ENCODE peak calls at places on chromosomes 11 and 22, in eight cellular contexts. One of them, this sample, is unnamed.

GRCh38 chr11:65486570-65487466 is 12.0 kb upstream of the MALAT1 start:
- DNase-seq in MM.1S: no peak
- DNase-seq in fibroblast of lung: no peak
- DNase-seq in thoracic aorta: no peak
- DNase-seq in Peyer's patch: peak; percentile 22
- DNase-seq in PC-9: no peak
- DNase-seq in thyroid gland: no peak
- DNase-seq in neural progenitor cell: no peak
- DNase-seq in this sample: no peak

GRCh38 chr11:74735566-74735965 is 4.3 kb upstream of the CHRDL2 start:
- DNase-seq in MM.1S: no peak
- DNase-seq in fibroblast of lung: no peak
- DNase-seq in thoracic aorta: no peak
- DNase-seq in Peyer's patch: no peak
- DNase-seq in PC-9: no peak
- DNase-seq in thyroid gland: no peak
- DNase-seq in neural progenitor cell: no peak
- DNase-seq in this sample: no peak

GRCh38 chr22:21443057-21443734 is 24.0 kb upstream of the TMEM191C start:
- DNase-seq in MM.1S: no peak
- DNase-seq in fibroblast of lung: no peak
- DNase-seq in thoracic aorta: no peak
- DNase-seq in Peyer's patch: peak; percentile 39
- DNase-seq in PC-9: no peak
- DNase-seq in thyroid gland: peak; percentile 60
- DNase-seq in neural progenitor cell: peak; percentile 4
- DNase-seq in this sample: no peak

GRCh38 chr11:65112226-65112550 is 516 bp downstream of the TM7SF2 start:
- DNase-seq in MM.1S: no peak
- DNase-seq in fibroblast of lung: no peak
- DNase-seq in thoracic aorta: no peak
- DNase-seq in Peyer's patch: peak; percentile 56
- DNase-seq in PC-9: no peak
- DNase-seq in thyroid gland: no peak
- DNase-seq in neural progenitor cell: peak; percentile 65
- DNase-seq in this sample: no peak

GRCh38 chr11:128728767-128729587 is 35.1 kb downstream of the FLI1 start:
- DNase-seq in MM.1S: peak; percentile 30
- DNase-seq in fibroblast of lung: no peak
- DNase-seq in thoracic aorta: no peak
- DNase-seq in Peyer's patch: no peak
- DNase-seq in PC-9: no peak
- DNase-seq in thyroid gland: no peak
- DNase-seq in neural progenitor cell: peak; percentile 66
- DNase-seq in this sample: no peak

GRCh38 chr11:45563801-45564200 is 101.6 kb downstream of the CHST1 start:
- DNase-seq in MM.1S: no peak
- DNase-seq in fibroblast of lung: no peak
- DNase-seq in thoracic aorta: no peak
- DNase-seq in Peyer's patch: no peak
- DNase-seq in PC-9: no peak
- DNase-seq in thyroid gland: peak; percentile 79
- DNase-seq in neural progenitor cell: no peak
- DNase-seq in this sample: no peak

GRCh38 chr11:120908521-120909181 is 115.3 kb upstream of the TBCEL start:
- DNase-seq in MM.1S: no peak
- DNase-seq in fibroblast of lung: no peak
- DNase-seq in thoracic aorta: no peak
- DNase-seq in Peyer's patch: no peak
- DNase-seq in PC-9: peak; percentile 15
- DNase-seq in thyroid gland: no peak
- DNase-seq in neural progenitor cell: no peak
- DNase-seq in this sample: no peak

GRCh38 chr11:6251120-6251733 is 8.4 kb upstream of the CCKBR start:
- DNase-seq in MM.1S: peak; percentile 29
- DNase-seq in fibroblast of lung: peak; percentile 71
- DNase-seq in thoracic aorta: no peak
- DNase-seq in Peyer's patch: peak; percentile 84
- DNase-seq in PC-9: peak; percentile 33
- DNase-seq in thyroid gland: peak; percentile 78
- DNase-seq in neural progenitor cell: peak; percentile 85
- DNase-seq in this sample: no peak

GRCh38 chr11:71383461-71383860 is 64.7 kb downstream of the DHCR7 start:
- DNase-seq in MM.1S: peak; percentile 31
- DNase-seq in fibroblast of lung: no peak
- DNase-seq in thoracic aorta: no peak
- DNase-seq in Peyer's patch: peak; percentile 52
- DNase-seq in PC-9: no peak
- DNase-seq in thyroid gland: no peak
- DNase-seq in neural progenitor cell: no peak
- DNase-seq in this sample: no peak

GRCh38 chr11:17651681-17652080 is 67.7 kb upstream of the MYOD1 start:
- DNase-seq in MM.1S: no peak
- DNase-seq in fibroblast of lung: no peak
- DNase-seq in thoracic aorta: no peak
- DNase-seq in Peyer's patch: no peak
- DNase-seq in PC-9: no peak
- DNase-seq in thyroid gland: no peak
- DNase-seq in neural progenitor cell: no peak
- DNase-seq in this sample: no peak

GRCh38 chr22:35966314-35967045 is 62.1 kb downstream of the RBFOX2 start:
- DNase-seq in MM.1S: no peak
- DNase-seq in fibroblast of lung: no peak
- DNase-seq in thoracic aorta: no peak
- DNase-seq in Peyer's patch: no peak
- DNase-seq in PC-9: no peak
- DNase-seq in thyroid gland: no peak
- DNase-seq in neural progenitor cell: no peak
- DNase-seq in this sample: no peak

GRCh38 chr22:29784451-29785361 is 17.5 kb downstream of the UQCR10 start:
- DNase-seq in MM.1S: no peak
- DNase-seq in fibroblast of lung: peak; percentile 37
- DNase-seq in thoracic aorta: no peak
- DNase-seq in Peyer's patch: no peak
- DNase-seq in PC-9: no peak
- DNase-seq in thyroid gland: peak; percentile 69
- DNase-seq in neural progenitor cell: no peak
- DNase-seq in this sample: no peak

GRCh38 chr11:73636249-73636648 is 10.1 kb upstream of the PLEKHB1 start:
- DNase-seq in MM.1S: no peak
- DNase-seq in fibroblast of lung: no peak
- DNase-seq in thoracic aorta: no peak
- DNase-seq in Peyer's patch: no peak
- DNase-seq in PC-9: no peak
- DNase-seq in thyroid gland: no peak
- DNase-seq in neural progenitor cell: no peak
- DNase-seq in this sample: no peak

GRCh38 chr11:34731596-34731995 is 110.7 kb downstream of the EHF start:
- DNase-seq in MM.1S: no peak
- DNase-seq in fibroblast of lung: no peak
- DNase-seq in thoracic aorta: no peak
- DNase-seq in Peyer's patch: no peak
- DNase-seq in PC-9: no peak
- DNase-seq in thyroid gland: no peak
- DNase-seq in neural progenitor cell: no peak
- DNase-seq in this sample: no peak

GRCh38 chr11:70647188-70648166 is 249.1 kb downstream of the CTTN start:
- DNase-seq in MM.1S: no peak
- DNase-seq in fibroblast of lung: no peak
- DNase-seq in thoracic aorta: no peak
- DNase-seq in Peyer's patch: no peak
- DNase-seq in PC-9: no peak
- DNase-seq in thyroid gland: no peak
- DNase-seq in neural progenitor cell: no peak
- DNase-seq in this sample: no peak

GRCh38 chr11:67289651-67290479 is 762 bp downstream of the ANKRD13D start:
- DNase-seq in MM.1S: no peak
- DNase-seq in fibroblast of lung: no peak
- DNase-seq in thoracic aorta: no peak
- DNase-seq in Peyer's patch: no peak
- DNase-seq in PC-9: no peak
- DNase-seq in thyroid gland: no peak
- DNase-seq in neural progenitor cell: peak; percentile 63
- DNase-seq in this sample: no peak

GRCh38 chr11:116772443-116773202 is at the start of gene BUD13:
- DNase-seq in MM.1S: peak; percentile 91
- DNase-seq in fibroblast of lung: peak; percentile 78
- DNase-seq in thoracic aorta: peak; percentile 50
- DNase-seq in Peyer's patch: peak; percentile 96
- DNase-seq in PC-9: peak; percentile 90
- DNase-seq in thyroid gland: peak; percentile 92
- DNase-seq in neural progenitor cell: peak; percentile 94
- DNase-seq in this sample: peak; percentile 96

GRCh38 chr22:23578306-23578705 is 1.8 kb downstream of the IGLL1 start:
- DNase-seq in MM.1S: no peak
- DNase-seq in fibroblast of lung: no peak
- DNase-seq in thoracic aorta: no peak
- DNase-seq in Peyer's patch: no peak
- DNase-seq in PC-9: no peak
- DNase-seq in thyroid gland: no peak
- DNase-seq in neural progenitor cell: no peak
- DNase-seq in this sample: no peak

GRCh38 chr11:72375241-72375640 is 59.1 kb downstream of the CLPB start:
- DNase-seq in MM.1S: no peak
- DNase-seq in fibroblast of lung: no peak
- DNase-seq in thoracic aorta: no peak
- DNase-seq in Peyer's patch: no peak
- DNase-seq in PC-9: no peak
- DNase-seq in thyroid gland: no peak
- DNase-seq in neural progenitor cell: no peak
- DNase-seq in this sample: peak; percentile 70

GRCh38 chr11:46918087-46918751 is at the start of gene LRP4:
- DNase-seq in MM.1S: peak; percentile 49
- DNase-seq in fibroblast of lung: peak; percentile 21
- DNase-seq in thoracic aorta: no peak
- DNase-seq in Peyer's patch: peak; percentile 64
- DNase-seq in PC-9: peak; percentile 74
- DNase-seq in thyroid gland: peak; percentile 55
- DNase-seq in neural progenitor cell: peak; percentile 82
- DNase-seq in this sample: no peak

GRCh38 chr11:100753562-100753961 is 66.5 kb downstream of the ARHGAP42 start:
- DNase-seq in MM.1S: no peak
- DNase-seq in fibroblast of lung: no peak
- DNase-seq in thoracic aorta: no peak
- DNase-seq in Peyer's patch: no peak
- DNase-seq in PC-9: no peak
- DNase-seq in thyroid gland: no peak
- DNase-seq in neural progenitor cell: peak; percentile 75
- DNase-seq in this sample: no peak

GRCh38 chr22:46660604-46661201 is 40.5 kb downstream of the GRAMD4 start:
- DNase-seq in MM.1S: no peak
- DNase-seq in fibroblast of lung: no peak
- DNase-seq in thoracic aorta: no peak
- DNase-seq in Peyer's patch: peak; percentile 84
- DNase-seq in PC-9: peak; percentile 40
- DNase-seq in thyroid gland: peak; percentile 61
- DNase-seq in neural progenitor cell: no peak
- DNase-seq in this sample: no peak

GRCh38 chr11:123407996-123408597 is 22.0 kb upstream of the GRAMD1B start:
- DNase-seq in MM.1S: no peak
- DNase-seq in fibroblast of lung: no peak
- DNase-seq in thoracic aorta: no peak
- DNase-seq in Peyer's patch: no peak
- DNase-seq in PC-9: no peak
- DNase-seq in thyroid gland: no peak
- DNase-seq in neural progenitor cell: no peak
- DNase-seq in this sample: no peak

GRCh38 chr11:33682446-33682845 is 18.2 kb downstream of the C11orf91 start:
- DNase-seq in MM.1S: no peak
- DNase-seq in fibroblast of lung: no peak
- DNase-seq in thoracic aorta: no peak
- DNase-seq in Peyer's patch: no peak
- DNase-seq in PC-9: peak; percentile 29
- DNase-seq in thyroid gland: no peak
- DNase-seq in neural progenitor cell: no peak
- DNase-seq in this sample: no peak
- TF ChIP-seq CTCF in MM.1S: no peak
- TF ChIP-seq CTCF in fibroblast of lung: peak; percentile 7
- TF ChIP-seq CTCF in thoracic aorta: no peak
- TF ChIP-seq CTCF in Peyer's patch: no peak
- TF ChIP-seq CTCF in PC-9: peak; percentile 47
- TF ChIP-seq CTCF in thyroid gland: no peak
- TF ChIP-seq CTCF in neural progenitor cell: peak; percentile 9
- TF ChIP-seq CTCF in this sample: no peak

GRCh38 chr22:19727310-19728150 is 4.2 kb downstream of the GP1BB start:
- DNase-seq in MM.1S: no peak
- DNase-seq in fibroblast of lung: no peak
- DNase-seq in thoracic aorta: no peak
- DNase-seq in Peyer's patch: no peak
- DNase-seq in PC-9: no peak
- DNase-seq in thyroid gland: no peak
- DNase-seq in neural progenitor cell: no peak
- DNase-seq in this sample: no peak
- H3K27ac ChIP-seq in MM.1S: no peak overlapping the region
- H3K27ac ChIP-seq in fibroblast of lung: no peak overlapping the region
- H3K27ac ChIP-seq in thoracic aorta: no peak overlapping the region
- H3K27ac ChIP-seq in Peyer's patch: no peak overlapping the region
- H3K27ac ChIP-seq in PC-9: no peak overlapping the region
- H3K27ac ChIP-seq in thyroid gland: no peak overlapping the region
- H3K27ac ChIP-seq in neural progenitor cell: no peak overlapping the region
- H3K27ac ChIP-seq in this sample: no peak overlapping the region

DNA sequence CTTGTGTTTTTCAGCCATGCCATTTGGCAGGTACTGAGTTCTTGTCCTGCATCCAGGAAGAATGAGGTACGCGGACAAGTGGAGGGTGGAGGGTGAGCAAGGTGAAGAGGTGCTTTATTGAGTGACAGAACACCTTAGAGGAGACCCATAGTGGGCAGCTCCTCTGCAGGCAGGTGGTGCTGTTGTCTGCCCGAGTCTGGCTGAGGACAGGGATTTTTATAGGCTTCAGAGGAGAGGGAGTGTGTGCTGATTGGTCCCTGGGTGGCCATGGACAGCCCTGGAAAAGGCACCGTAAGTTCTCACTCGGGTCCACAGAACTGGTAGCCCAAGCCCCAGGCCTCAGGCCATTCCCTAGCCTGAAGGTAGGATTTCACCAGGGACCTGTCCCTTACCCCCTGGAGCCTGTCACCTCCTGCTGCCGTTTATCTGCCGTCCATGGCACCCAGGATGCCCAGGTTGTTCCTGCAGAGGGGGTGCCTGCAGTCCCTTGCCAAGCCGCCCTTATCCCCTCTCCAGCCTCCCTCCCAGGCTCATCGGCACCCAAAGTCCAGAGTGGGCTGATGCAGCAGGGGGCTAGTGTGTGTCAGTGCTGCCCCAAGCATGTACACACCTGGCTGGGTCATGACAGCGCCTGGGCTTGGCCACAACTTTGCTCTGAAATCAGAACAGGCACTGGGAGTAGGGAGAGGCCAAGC is 213.6 kb downstream of the LRRC4C start:
- DNase-seq in MM.1S: no peak
- DNase-seq in fibroblast of lung: no peak
- DNase-seq in thoracic aorta: no peak
- DNase-seq in Peyer's patch: no peak
- DNase-seq in PC-9: no peak
- DNase-seq in thyroid gland: peak; percentile 1
- DNase-seq in neural progenitor cell: peak; percentile 11
- DNase-seq in this sample: no peak
- TF ChIP-seq CTCF in MM.1S: no peak
- TF ChIP-seq CTCF in fibroblast of lung: no peak
- TF ChIP-seq CTCF in thoracic aorta: no peak
- TF ChIP-seq CTCF in Peyer's patch: no peak
- TF ChIP-seq CTCF in PC-9: no peak
- TF ChIP-seq CTCF in thyroid gland: no peak
- TF ChIP-seq CTCF in neural progenitor cell: peak; percentile 30
- TF ChIP-seq CTCF in this sample: no peak

GRCh38 chr11:62496676-62497075 is 49.9 kb downstream of the AHNAK start:
- DNase-seq in MM.1S: no peak
- DNase-seq in fibroblast of lung: no peak
- DNase-seq in thoracic aorta: no peak
- DNase-seq in Peyer's patch: no peak
- DNase-seq in PC-9: no peak
- DNase-seq in thyroid gland: no peak
- DNase-seq in neural progenitor cell: no peak
- DNase-seq in this sample: no peak
- H3K27ac ChIP-seq in MM.1S: no peak overlapping the region
- H3K27ac ChIP-seq in fibroblast of lung: peak overlapping the region; percentile 81
- H3K27ac ChIP-seq in thoracic aorta: no peak overlapping the region
- H3K27ac ChIP-seq in Peyer's patch: peak overlapping the region; percentile 74
- H3K27ac ChIP-seq in PC-9: peak overlapping the region; percentile 73
- H3K27ac ChIP-seq in thyroid gland: no peak overlapping the region
- H3K27ac ChIP-seq in neural progenitor cell: no peak overlapping the region
- H3K27ac ChIP-seq in this sample: no peak overlapping the region